ENCODE peak calls at places on chromosomes 7 and 10, in seven cellular contexts. T is HCT116, Q is H1, M is HepG2, C is SK-N-SH, D is GM12878, F is K562. K is an unnamed sample.

GRCh38 chr10:77231375-77231774 is 406.2 kb downstream of the KCNMA1 start:
- DNase-seq in M (no peak), T (no peak), D (no peak), F (no peak), Q (no peak), C (no peak), K (no peak)

GRCh38 chr7:106021211-106022067 is 58.4 kb downstream of the CDHR3 start:
- DNase-seq in M (no peak), D (no peak), C (peak; percentile 41), T (no peak), Q (no peak), F (no peak), K (peak; percentile 42)

GRCh38 chr7:1866601-1867000 is 196.5 kb downstream of the ELFN1 start:
- DNase-seq in Q (no peak), T (no peak), F (no peak), D (no peak), C (no peak), M (no peak), K (no peak)

GRCh38 chr7:108088729-108089128 is 41.4 kb downstream of the LAMB4 start:
- DNase-seq in M (no peak), D (no peak), F (no peak), T (no peak), Q (no peak), C (no peak), K (no peak)

GRCh38 chr7:136900005-136900404 is 31.6 kb downstream of the CHRM2 start:
- DNase-seq in Q (no peak), T (no peak), F (no peak), C (no peak), D (no peak), M (no peak), K (no peak)

GRCh38 chr10:51113007-51113406 is 38.7 kb downstream of the PRKG1 start:
- DNase-seq in C (no peak), M (no peak), F (no peak), D (no peak), T (no peak), Q (no peak), K (no peak)

GRCh38 chr10:9243861-9244515 is 1189.5 kb downstream of the GATA3 start:
- DNase-seq in T (no peak), C (no peak), F (no peak), Q (no peak), M (no peak), D (no peak), K (no peak)

GRCh38 chr7:90669492-90669891 is 73.4 kb downstream of the CDK14 start:
- DNase-seq in D (no peak), C (no peak), Q (no peak), T (no peak), F (no peak), M (no peak), K (no peak)

GRCh38 chr10:33734393-33735110 is 400.1 kb upstream of the NRP1 start:
- DNase-seq in D (no peak), F (no peak), C (no peak), T (no peak), Q (no peak), M (no peak), K (no peak)

GRCh38 chr10:103416436-103417147 is 20.2 kb downstream of the PDCD11 start:
- DNase-seq in D (peak; percentile 27), T (peak; percentile 58), Q (no peak), C (peak; percentile 50), M (peak; percentile 50), F (peak; percentile 20), K (peak; percentile 16)

GRCh38 chr10:100621360-100622205 is 85.8 kb downstream of the HIF1AN start:
- DNase-seq in M (no peak), C (peak; percentile 56), T (no peak), Q (no peak), D (no peak), F (no peak), K (no peak)

GRCh38 chr7:29914180-29914579 is 75.4 kb downstream of the SCRN1 start:
- DNase-seq in Q (no peak), F (no peak), C (no peak), M (no peak), T (no peak), D (no peak), K (no peak)

GRCh38 chr10:110936757-110937156 is 17.4 kb downstream of the SHOC2 start:
- DNase-seq in D (no peak), M (no peak), T (no peak), Q (no peak), F (no peak), C (no peak), K (no peak)

GRCh38 chr10:62613429-62613828 is 191.1 kb upstream of the ADO start:
- DNase-seq in T (no peak), M (no peak), F (no peak), Q (no peak), C (no peak), D (no peak), K (no peak)

GRCh38 chr10:117860823-117861222 is 185.9 kb downstream of the RAB11FIP2 start:
- DNase-seq in M (peak; percentile 15), C (peak; percentile 34), Q (no peak), D (no peak), T (peak; percentile 44), F (peak; percentile 27), K (no peak)

GRCh38 chr7:70595741-70596574 is 536.0 kb upstream of the GALNT17 start:
- DNase-seq in F (no peak), C (peak; percentile 89), T (no peak), Q (no peak), D (no peak), M (no peak), K (no peak)

GRCh38 chr7:36283171-36283570 is 106.5 kb upstream of the ANLN start:
- DNase-seq in M (no peak), C (no peak), D (no peak), T (no peak), Q (no peak), F (no peak), K (no peak)

GRCh38 chr7:31017036-31017747 is 34.9 kb upstream of the ADCYAP1R1 start:
- DNase-seq in T (no peak), M (no peak), D (no peak), C (no peak), F (no peak), Q (no peak), K (no peak)

GRCh38 chr7:88091988-88092675 is 127.7 kb downstream of the SRI start:
- DNase-seq in T (no peak), F (no peak), D (no peak), Q (no peak), M (no peak), C (peak; percentile 23), K (no peak)

GRCh38 chr7:2523461-2523905 is 3.9 kb downstream of the LFNG start:
- DNase-seq in Q (no peak), M (no peak), F (no peak), T (no peak), D (no peak), C (no peak), K (no peak)

GRCh38 chr7:7568553-7568952 is 1.9 kb downstream of the MIOS start:
- DNase-seq in D (no peak), M (no peak), T (no peak), Q (no peak), F (no peak), C (peak; percentile 31), K (no peak)
- H3K4me1 ChIP-seq in D (peaks cover 14% of the 10 kb centered on the region), M (peaks cover 42% of the 10 kb centered on the region), T (peaks cover 39% of the 10 kb centered on the region), Q (peaks cover 6% of the 10 kb centered on the region), F (peaks cover 10% of the 10 kb centered on the region), C (peaks cover 21% of the 10 kb centered on the region), K (no peaks in the 10 kb centered on the region)

DNA sequence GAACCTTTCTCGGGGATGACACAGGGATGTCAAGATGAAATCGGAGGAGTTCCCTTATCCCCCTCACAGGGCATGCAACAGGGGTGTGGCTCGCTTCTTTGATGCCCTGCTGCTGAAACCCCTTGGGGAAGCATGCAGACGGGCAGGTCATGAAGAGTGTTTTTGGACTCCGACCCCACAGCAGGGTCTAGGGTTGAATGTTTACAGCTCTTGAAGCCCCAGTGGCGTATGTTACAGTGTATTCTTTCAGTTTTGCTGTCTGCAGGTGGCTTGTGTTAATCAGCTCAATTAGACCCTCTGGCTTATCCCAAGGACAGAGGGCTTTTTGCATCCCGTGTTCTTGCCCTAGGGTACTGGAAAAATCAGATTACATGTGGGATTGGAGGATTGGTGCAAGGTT is 446.5 kb downstream of the LRMDA start:
- DNase-seq in C (no peak), D (no peak), T (no peak), M (peak; percentile 37), Q (no peak), F (no peak), K (no peak)
- TF ChIP-seq YY1 in C (no peak), D (no peak), T (no peak), M (no peak), Q (no peak), F (no peak), K (no peak)

GRCh38 chr10:131930150-131930549 is 29.3 kb downstream of the PPP2R2D start:
- DNase-seq in D (no peak), Q (no peak), F (no peak), M (no peak), T (no peak), C (no peak), K (no peak)

GRCh38 chr10:131926743-131927595 is 26.2 kb downstream of the PPP2R2D start:
- DNase-seq in F (peak; percentile 28), Q (no peak), T (no peak), D (no peak), C (no peak), M (no peak), K (no peak)

GRCh38 chr10:131928248-131929095 is 27.7 kb downstream of the PPP2R2D start:
- DNase-seq in C (no peak), M (no peak), T (no peak), F (peak; percentile 37), D (peak; percentile 40), Q (no peak), K (no peak)

GRCh38 chr10:131930586-131931330 is 29.9 kb downstream of the PPP2R2D start:
- DNase-seq in Q (no peak), F (no peak), D (no peak), M (no peak), C (no peak), T (no peak), K (no peak)

DNA sequence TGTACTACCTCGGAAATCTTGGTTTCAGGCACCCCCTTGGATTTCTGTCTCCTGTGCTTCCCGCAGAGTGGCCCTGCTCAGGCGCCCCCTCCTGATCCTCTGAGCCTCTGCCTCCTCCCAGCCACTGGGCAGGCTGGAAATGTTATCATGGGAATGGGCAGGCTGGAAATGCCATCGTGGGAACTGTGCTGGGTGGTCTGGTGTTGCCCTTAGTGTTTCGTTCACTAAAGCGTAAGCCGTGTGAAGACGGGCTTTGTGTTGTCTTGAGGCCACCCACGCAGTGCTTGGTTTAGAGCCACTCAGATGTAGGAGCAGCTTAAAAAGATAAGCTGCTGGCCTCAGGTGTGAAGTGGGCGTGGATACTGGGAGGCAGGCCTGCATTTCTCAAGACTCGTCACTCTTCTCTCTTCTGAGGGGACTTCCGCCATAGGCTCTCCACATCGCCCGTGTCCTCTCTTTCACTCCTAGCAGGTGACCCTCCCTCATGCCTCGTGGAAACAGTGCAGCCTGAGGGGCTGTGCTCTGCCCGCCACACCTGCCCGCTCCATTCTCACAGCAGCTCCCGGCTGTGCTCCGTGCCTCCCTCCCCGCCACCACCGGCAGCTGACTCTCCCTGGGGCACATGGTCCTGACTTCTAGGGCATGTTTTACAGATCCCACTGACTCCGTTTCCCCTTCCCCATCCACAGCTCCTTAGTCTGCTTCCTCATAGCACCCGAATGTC is 28.5 kb downstream of the PPP2R2D start:
- DNase-seq in D (no peak), Q (no peak), C (no peak), F (peak; percentile 18), T (no peak), M (no peak), K (no peak)
- H3K4me1 ChIP-seq in D (peaks cover 25% of the 10 kb centered on the region), Q (peaks cover 9% of the 10 kb centered on the region), C (peaks cover 32% of the 10 kb centered on the region), F (peaks cover 58% of the 10 kb centered on the region), T (no peaks in the 10 kb centered on the region), M (peaks cover 18% of the 10 kb centered on the region), K (peaks cover 6% of the 10 kb centered on the region)

GRCh38 chr7:28625446-28625845 is 213.1 kb downstream of the CREB5 start:
- DNase-seq in D (no peak), M (no peak), F (no peak), C (no peak), Q (no peak), T (no peak), K (no peak)
- TF ChIP-seq YY1 in D (no peak), M (no peak), F (no peak), C (no peak), Q (no peak), T (no peak), K (no peak)

K was measured in NT2/D1.